ENCODE peak calls at places on chromosomes 12 and 14, in six cellular contexts. H is GM13976, N is T follicular helper cell, C is glutamatergic neuron, L is NCI-H460, W is GM03348. G is an unnamed sample.

GRCh38 chr12:127888948-127889347 is 378.0 kb upstream of the TMEM132C start:
- DNase-seq in H (no peak), N (no peak), C (no peak), L (no peak), W (peak; percentile 44), G (no peak)

GRCh38 chr12:100346660-100347059 is 10.2 kb upstream of the SLC17A8 start:
- DNase-seq in H (no peak), N (no peak), C (no peak), L (no peak), W (no peak), G (no peak)

GRCh38 chr12:6917491-6918231 is 3.3 kb downstream of the ENO2 start:
- DNase-seq in H (no peak), N (no peak), C (no peak), L (no peak), W (no peak), G (no peak)

GRCh38 chr12:67052981-67053380 is 216.2 kb upstream of the CAND1 start:
- DNase-seq in H (no peak), N (no peak), C (no peak), L (no peak), W (no peak), G (no peak)

GRCh38 chr14:68399971-68400370 is 392.9 kb downstream of the ZFP36L1 start:
- DNase-seq in H (no peak), N (no peak), C (no peak), L (no peak), W (no peak), G (no peak)

GRCh38 chr12:75982974-75983660 is 48.5 kb downstream of the PHLDA1 start:
- DNase-seq in H (no peak), N (no peak), C (no peak), L (no peak), W (peak; percentile 24), G (no peak)

GRCh38 chr12:39173689-39174088 is 268.3 kb upstream of the CPNE8 start:
- DNase-seq in H (no peak), N (no peak), C (no peak), L (no peak), W (no peak), G (no peak)

GRCh38 chr12:89740943-89741342 is 32.3 kb upstream of the ATP2B1 start:
- DNase-seq in H (no peak), N (no peak), C (no peak), L (no peak), W (no peak), G (no peak)

GRCh38 chr12:29921307-29921706 is 137.6 kb upstream of the TMTC1 start:
- DNase-seq in H (no peak), N (no peak), C (no peak), L (no peak), W (no peak), G (no peak)

GRCh38 chr14:33580221-33580749 is 370.6 kb downstream of the EGLN3 start:
- DNase-seq in H (no peak), N (no peak), C (no peak), L (no peak), W (no peak), G (no peak)

GRCh38 chr12:2783936-2784600 is 10.7 kb upstream of the FKBP4 start:
- DNase-seq in H (peak; percentile 69), N (no peak), C (peak; percentile 76), L (peak; percentile 35), W (peak; percentile 83), G (peak; percentile 75)

GRCh38 chr14:104436741-104437701 is 142.5 kb upstream of the C14orf180 start:
- DNase-seq in H (peak; percentile 35), N (no peak), C (no peak), L (no peak), W (peak; percentile 10), G (no peak)

GRCh38 chr14:22303589-22304195 is 285.3 kb downstream of the DAD1 start:
- DNase-seq in H (peak; percentile 31), N (no peak), C (no peak), L (no peak), W (peak; percentile 31), G (no peak)

GRCh38 chr12:124034297-124034696 is 61.3 kb downstream of the ZNF664 start:
- DNase-seq in H (no peak), N (no peak), C (no peak), L (no peak), W (no peak), G (no peak)

GRCh38 chr12:111598637-111599458 is at the start of gene ATXN2:
- DNase-seq in H (peak; percentile 91), N (peak; percentile 62), C (peak; percentile 74), L (peak; percentile 40), W (peak; percentile 96), G (peak; percentile 58)

GRCh38 chr14:93035917-93036651 is 79.6 kb downstream of the ITPK1 start:
- DNase-seq in H (no peak), N (no peak), C (no peak), L (no peak), W (peak; percentile 63), G (no peak)

G was measured in endothelial cell.